ENCODE peak calls at places on chromosomes 4 and X, in ten cellular contexts. R is IMR-90, G is Panc1, A is spleen, F is tibial artery, E is lower lobe of right lung, L is cardiac muscle cell, B is transverse colon, I is right lobe of liver, H is right atrium auricular region. T is an unnamed sample.

GRCh38 chrX:149469406-149469805 is 35.7 kb downstream of the IDS start:
- DNase-seq in R (no peak), E (no peak), A (no peak), L (no peak), H (no peak), G (no peak), F (no peak), B (no peak), I (no peak), T (no peak)

GRCh38 chr4:82948647-82949204 is 48.2 kb downstream of the THAP9 start:
- DNase-seq in H (no peak), F (no peak), L (no peak), I (no peak), A (no peak), B (no peak), G (no peak), E (no peak), R (peak; percentile 52), T (no peak)

GRCh38 chrX:113384628-113385027 is 544.0 kb upstream of the AMOT start:
- DNase-seq in B (no peak), E (no peak), A (no peak), I (no peak), G (peak; percentile 42), F (peak; percentile 37), L (no peak), H (no peak), R (peak; percentile 41), T (no peak)

GRCh38 chr4:75653845-75654503 is 19.2 kb downstream of the G3BP2 start:
- DNase-seq in E (no peak), R (peak; percentile 55), A (no peak), B (no peak), L (peak; percentile 51), G (no peak), F (no peak), I (no peak), H (no peak), T (no peak)

GRCh38 chrX:153643431-153644351 is 3.3 kb upstream of the DUSP9 start:
- DNase-seq in G (no peak), B (no peak), I (no peak), A (peak; percentile 66), F (no peak), E (no peak), L (peak; percentile 51), R (no peak), H (no peak), T (no peak)

GRCh38 chr4:185307136-185307950 is 88.4 kb downstream of the LRP2BP start:
- DNase-seq in G (no peak), H (no peak), F (no peak), L (no peak), E (no peak), I (no peak), A (no peak), R (peak; percentile 31), B (no peak), T (no peak)

GRCh38 chrX:151825927-151826471 is 86.7 kb upstream of the MAGEA4 start:
- DNase-seq in B (no peak), I (no peak), A (no peak), R (peak; percentile 1), G (no peak), F (peak; percentile 20), E (no peak), L (no peak), H (peak; percentile 58), T (no peak)

GRCh38 chrX:153888344-153888743 is 2.4 kb upstream of the L1CAM start:
- DNase-seq in H (no peak), F (no peak), E (no peak), B (no peak), A (no peak), R (no peak), L (no peak), I (no peak), G (no peak), T (no peak)

GRCh38 chr4:1290165-1290977 is 680 bp downstream of the MAEA start:
- DNase-seq in E (no peak), I (peak; percentile 43), B (peak; percentile 56), G (no peak), R (peak; percentile 4), H (no peak), A (peak; percentile 76), F (no peak), L (peak; percentile 40), T (peak; percentile 36)

GRCh38 chr4:10273030-10273429 is 156.4 kb upstream of the WDR1 start:
- DNase-seq in E (no peak), G (no peak), I (no peak), B (no peak), L (no peak), F (no peak), A (no peak), R (no peak), H (no peak), T (no peak)

GRCh38 chrX:6095469-6095868 is 133.2 kb downstream of the NLGN4X start:
- DNase-seq in F (no peak), H (no peak), B (no peak), A (no peak), R (no peak), G (no peak), I (no peak), L (no peak), E (no peak), T (no peak)

GRCh38 chr4:66169341-66169740 is 499.1 kb upstream of the EPHA5 start:
- DNase-seq in A (no peak), R (no peak), H (no peak), G (no peak), B (no peak), L (peak; percentile 46), E (no peak), I (no peak), F (no peak), T (no peak)

GRCh38 chr4:54277691-54278090 is 48.6 kb downstream of the PDGFRA start:
- DNase-seq in B (no peak), H (no peak), R (peak; percentile 92), I (no peak), E (no peak), A (no peak), G (no peak), F (peak; percentile 38), L (no peak), T (no peak)

GRCh38 chrX:106919932-106920452 is at the start of gene CLDN2:
- DNase-seq in L (peak; percentile 64), F (no peak), R (no peak), B (no peak), H (no peak), A (no peak), I (no peak), E (no peak), G (no peak), T (no peak)

GRCh38 chr4:1868293-1868692 is 2.9 kb upstream of the NSD2 start:
- DNase-seq in A (no peak), R (no peak), F (no peak), E (no peak), G (no peak), L (no peak), H (no peak), I (no peak), B (peak; percentile 72), T (no peak)

GRCh38 chrX:129748265-129748664 is 9.5 kb downstream of the XPNPEP2 start:
- DNase-seq in L (no peak), B (no peak), F (peak; percentile 44), R (peak; percentile 78), H (no peak), E (no peak), G (no peak), A (no peak), I (no peak), T (no peak)

GRCh38 chr4:16192067-16192466 is 34.2 kb downstream of the TAPT1 start:
- DNase-seq in E (no peak), L (no peak), B (no peak), R (no peak), I (no peak), A (no peak), H (no peak), G (no peak), F (no peak), T (no peak)

GRCh38 chr4:87949961-87950360 is 25.6 kb upstream of the SPP1 start:
- DNase-seq in R (peak; percentile 21), B (no peak), G (no peak), A (no peak), H (no peak), F (no peak), E (no peak), L (no peak), I (no peak), T (no peak)

GRCh38 chrX:106791495-106791894 is 11.0 kb upstream of the TBC1D8B start:
- DNase-seq in A (no peak), B (no peak), H (no peak), L (peak; percentile 6), E (no peak), F (no peak), I (no peak), G (no peak), R (peak; percentile 14), T (no peak)

GRCh38 chrX:49876750-49877149 is 2.5 kb upstream of the USP27X start:
- DNase-seq in G (peak; percentile 22), R (peak; percentile 23), I (no peak), A (no peak), E (no peak), H (no peak), L (peak; percentile 24), B (no peak), F (no peak), T (no peak)
- TF ChIP-seq CTCF in G (peak; percentile 72), R (peak; percentile 36), I (peak; percentile 59), A (peak; percentile 42), E (peak; percentile 40), H (peak; percentile 64), L (peak; percentile 35), B (peak; percentile 37), F (peak; percentile 36), T (no peak)

GRCh38 chrX:72124540-72125201 is 7.0 kb downstream of the RTL5 start:
- DNase-seq in L (no peak), F (no peak), G (no peak), R (no peak), E (no peak), I (no peak), H (no peak), A (no peak), B (no peak), T (peak; percentile 19)
- H3K4me1 ChIP-seq in L (peaks cover 36% of the 10 kb centered on the region), F (peaks cover 82% of the 10 kb centered on the region), G (no peaks in the 10 kb centered on the region), R (peaks cover 7% of the 10 kb centered on the region), E (peaks cover 58% of the 10 kb centered on the region), I (no peaks in the 10 kb centered on the region), H (peaks cover 47% of the 10 kb centered on the region), A (peaks cover 73% of the 10 kb centered on the region), B (peaks cover 35% of the 10 kb centered on the region), T (peaks cover 40% of the 10 kb centered on the region)

GRCh38 chrX:102546818-102547493 is 30.4 kb upstream of the TMSB15A start:
- DNase-seq in H (no peak), E (no peak), B (no peak), R (no peak), A (no peak), F (no peak), L (no peak), I (no peak), G (no peak), T (no peak)
- H3K27me3 ChIP-seq in H (no peaks in the 10 kb centered on the region), E (no peaks in the 10 kb centered on the region), B (no peaks in the 10 kb centered on the region), R (peaks cover 15% of the 10 kb centered on the region), A (peaks cover 12% of the 10 kb centered on the region), F (no peaks in the 10 kb centered on the region), L (no peaks in the 10 kb centered on the region), I (no peaks in the 10 kb centered on the region), G (no peaks in the 10 kb centered on the region), T (no peaks in the 10 kb centered on the region)

DNA sequence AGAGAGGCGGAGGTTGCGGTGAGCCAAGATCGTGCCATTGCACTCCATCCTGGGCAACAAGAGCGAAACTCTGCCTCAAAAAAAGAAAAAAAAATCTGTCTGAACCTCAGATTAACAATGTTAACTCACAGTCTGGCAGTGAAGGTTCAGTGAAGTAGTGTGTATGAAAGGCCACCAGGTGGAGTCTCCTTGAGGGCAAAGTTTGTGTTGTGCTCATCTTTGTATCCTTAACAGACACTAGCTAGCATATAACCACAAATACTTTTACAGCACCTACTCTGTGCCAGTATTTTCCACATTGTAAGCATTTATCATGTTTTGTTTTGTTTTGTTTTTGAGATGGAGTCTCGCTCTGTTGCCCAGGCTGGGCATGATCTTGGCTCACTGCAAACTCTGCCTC is 46.0 kb upstream of the MGST2 start:
- DNase-seq in R (no peak), F (no peak), L (peak; percentile 23), E (no peak), B (no peak), G (no peak), I (no peak), A (no peak), H (no peak), T (no peak)
- TF ChIP-seq CTCF in R (peak; percentile 38), F (no peak), L (peak; percentile 62), E (peak; percentile 32), B (peak; percentile 42), G (peak; percentile 63), I (peak; percentile 66), A (peak; percentile 10), H (peak; percentile 48), T (no peak)

T was measured in upper lobe of left lung.